ENCODE peak calls at places on chromosomes 6 and 20, in eight cellular contexts. One of them, this sample, is unnamed.

GRCh38 chr6:132934496-132934895 is 120.1 kb downstream of the RPS12 start:
- DNase-seq in AG08395: no peak
- DNase-seq in NCI-H1092 treated with DMSO at 0.1 percent for 48 hours: no peak
- DNase-seq in posterior cingulate gyrus: no peak
- DNase-seq in stimulated activated CD4-positive, alpha-beta T cell treated with anti-CD3 and anti-CD28 coated beads, Interleukin-4, amount 100 ng/mL, for 4 hours: no peak
- DNase-seq in ACHN: no peak
- DNase-seq in CD4-positive, CD25-positive, alpha-beta regulatory T cell: no peak
- DNase-seq in mesendoderm: no peak
- DNase-seq in this sample: no peak

GRCh38 chr6:81088133-81088532 is 664.3 kb downstream of the TENT5A start:
- DNase-seq in mesendoderm: no peak
- DNase-seq in AG08395: no peak
- DNase-seq in CD4-positive, CD25-positive, alpha-beta regulatory T cell: no peak
- DNase-seq in NCI-H1092 treated with DMSO at 0.1 percent for 48 hours: no peak
- DNase-seq in posterior cingulate gyrus: no peak
- DNase-seq in stimulated activated CD4-positive, alpha-beta T cell treated with anti-CD3 and anti-CD28 coated beads, Interleukin-4, amount 100 ng/mL, for 4 hours: no peak
- DNase-seq in ACHN: no peak
- DNase-seq in this sample: no peak

GRCh38 chr6:6556738-6557503 is 31.6 kb upstream of the LY86 start:
- DNase-seq in posterior cingulate gyrus: peak
- DNase-seq in AG08395: peak
- DNase-seq in CD4-positive, CD25-positive, alpha-beta regulatory T cell: no peak
- DNase-seq in NCI-H1092 treated with DMSO at 0.1 percent for 48 hours: peak
- DNase-seq in mesendoderm: peak
- DNase-seq in stimulated activated CD4-positive, alpha-beta T cell treated with anti-CD3 and anti-CD28 coated beads, Interleukin-4, amount 100 ng/mL, for 4 hours: peak
- DNase-seq in ACHN: peak
- DNase-seq in this sample: no peak

GRCh38 chr6:41255638-41256246 is 27.6 kb downstream of the TREML4 start:
- DNase-seq in AG08395: no peak
- DNase-seq in ACHN: no peak
- DNase-seq in mesendoderm: no peak
- DNase-seq in posterior cingulate gyrus: no peak
- DNase-seq in NCI-H1092 treated with DMSO at 0.1 percent for 48 hours: no peak
- DNase-seq in CD4-positive, CD25-positive, alpha-beta regulatory T cell: no peak
- DNase-seq in stimulated activated CD4-positive, alpha-beta T cell treated with anti-CD3 and anti-CD28 coated beads, Interleukin-4, amount 100 ng/mL, for 4 hours: no peak
- DNase-seq in this sample: no peak

GRCh38 chr20:58268936-58269619 is 40.4 kb upstream of the RAB22A start:
- DNase-seq in NCI-H1092 treated with DMSO at 0.1 percent for 48 hours: no peak
- DNase-seq in AG08395: no peak
- DNase-seq in CD4-positive, CD25-positive, alpha-beta regulatory T cell: no peak
- DNase-seq in stimulated activated CD4-positive, alpha-beta T cell treated with anti-CD3 and anti-CD28 coated beads, Interleukin-4, amount 100 ng/mL, for 4 hours: no peak
- DNase-seq in posterior cingulate gyrus: no peak
- DNase-seq in ACHN: no peak
- DNase-seq in mesendoderm: no peak
- DNase-seq in this sample: no peak

GRCh38 chr6:97280766-97281165 is 2.2 kb downstream of the MMS22L start:
- DNase-seq in NCI-H1092 treated with DMSO at 0.1 percent for 48 hours: no peak
- DNase-seq in posterior cingulate gyrus: no peak
- DNase-seq in stimulated activated CD4-positive, alpha-beta T cell treated with anti-CD3 and anti-CD28 coated beads, Interleukin-4, amount 100 ng/mL, for 4 hours: no peak
- DNase-seq in mesendoderm: no peak
- DNase-seq in AG08395: no peak
- DNase-seq in ACHN: no peak
- DNase-seq in CD4-positive, CD25-positive, alpha-beta regulatory T cell: no peak
- DNase-seq in this sample: no peak

GRCh38 chr6:140957334-140957733 is 1175.4 kb upstream of the GJE1 start:
- DNase-seq in stimulated activated CD4-positive, alpha-beta T cell treated with anti-CD3 and anti-CD28 coated beads, Interleukin-4, amount 100 ng/mL, for 4 hours: no peak
- DNase-seq in ACHN: no peak
- DNase-seq in CD4-positive, CD25-positive, alpha-beta regulatory T cell: no peak
- DNase-seq in NCI-H1092 treated with DMSO at 0.1 percent for 48 hours: peak
- DNase-seq in mesendoderm: no peak
- DNase-seq in posterior cingulate gyrus: no peak
- DNase-seq in AG08395: no peak
- DNase-seq in this sample: no peak

GRCh38 chr20:32509639-32510066 is 75.5 kb downstream of the NOL4L start:
- DNase-seq in AG08395: no peak
- DNase-seq in CD4-positive, CD25-positive, alpha-beta regulatory T cell: peak
- DNase-seq in ACHN: no peak
- DNase-seq in posterior cingulate gyrus: no peak
- DNase-seq in stimulated activated CD4-positive, alpha-beta T cell treated with anti-CD3 and anti-CD28 coated beads, Interleukin-4, amount 100 ng/mL, for 4 hours: peak
- DNase-seq in NCI-H1092 treated with DMSO at 0.1 percent for 48 hours: no peak
- DNase-seq in mesendoderm: no peak
- DNase-seq in this sample: no peak

GRCh38 chr20:63092660-63093215 is 86.0 kb upstream of the BHLHE23 start:
- DNase-seq in stimulated activated CD4-positive, alpha-beta T cell treated with anti-CD3 and anti-CD28 coated beads, Interleukin-4, amount 100 ng/mL, for 4 hours: no peak
- DNase-seq in ACHN: no peak
- DNase-seq in NCI-H1092 treated with DMSO at 0.1 percent for 48 hours: no peak
- DNase-seq in CD4-positive, CD25-positive, alpha-beta regulatory T cell: no peak
- DNase-seq in posterior cingulate gyrus: peak
- DNase-seq in AG08395: no peak
- DNase-seq in mesendoderm: no peak
- DNase-seq in this sample: peak

GRCh38 chr6:8180327-8181161 is 78.2 kb upstream of the EEF1E1 start:
- DNase-seq in mesendoderm: peak
- DNase-seq in stimulated activated CD4-positive, alpha-beta T cell treated with anti-CD3 and anti-CD28 coated beads, Interleukin-4, amount 100 ng/mL, for 4 hours: no peak
- DNase-seq in NCI-H1092 treated with DMSO at 0.1 percent for 48 hours: no peak
- DNase-seq in posterior cingulate gyrus: no peak
- DNase-seq in AG08395: peak
- DNase-seq in CD4-positive, CD25-positive, alpha-beta regulatory T cell: no peak
- DNase-seq in ACHN: peak
- DNase-seq in this sample: peak

GRCh38 chr6:132005177-132005576 is 54.0 kb upstream of the CCN2 start:
- DNase-seq in AG08395: no peak
- DNase-seq in NCI-H1092 treated with DMSO at 0.1 percent for 48 hours: no peak
- DNase-seq in posterior cingulate gyrus: no peak
- DNase-seq in mesendoderm: no peak
- DNase-seq in ACHN: no peak
- DNase-seq in stimulated activated CD4-positive, alpha-beta T cell treated with anti-CD3 and anti-CD28 coated beads, Interleukin-4, amount 100 ng/mL, for 4 hours: no peak
- DNase-seq in CD4-positive, CD25-positive, alpha-beta regulatory T cell: no peak
- DNase-seq in this sample: no peak

GRCh38 chr6:44514576-44515193 is 127.2 kb downstream of the CDC5L start:
- DNase-seq in posterior cingulate gyrus: no peak
- DNase-seq in ACHN: no peak
- DNase-seq in stimulated activated CD4-positive, alpha-beta T cell treated with anti-CD3 and anti-CD28 coated beads, Interleukin-4, amount 100 ng/mL, for 4 hours: no peak
- DNase-seq in AG08395: no peak
- DNase-seq in NCI-H1092 treated with DMSO at 0.1 percent for 48 hours: no peak
- DNase-seq in mesendoderm: no peak
- DNase-seq in CD4-positive, CD25-positive, alpha-beta regulatory T cell: no peak
- DNase-seq in this sample: no peak

GRCh38 chr6:134177236-134177635 is 124.8 kb upstream of the SLC2A12 start:
- DNase-seq in AG08395: no peak
- DNase-seq in NCI-H1092 treated with DMSO at 0.1 percent for 48 hours: no peak
- DNase-seq in mesendoderm: no peak
- DNase-seq in ACHN: no peak
- DNase-seq in CD4-positive, CD25-positive, alpha-beta regulatory T cell: no peak
- DNase-seq in stimulated activated CD4-positive, alpha-beta T cell treated with anti-CD3 and anti-CD28 coated beads, Interleukin-4, amount 100 ng/mL, for 4 hours: no peak
- DNase-seq in posterior cingulate gyrus: no peak
- DNase-seq in this sample: no peak

GRCh38 chr20:43963872-43964791 is 49.5 kb downstream of the TOX2 start:
- DNase-seq in mesendoderm: no peak
- DNase-seq in AG08395: peak
- DNase-seq in stimulated activated CD4-positive, alpha-beta T cell treated with anti-CD3 and anti-CD28 coated beads, Interleukin-4, amount 100 ng/mL, for 4 hours: peak
- DNase-seq in CD4-positive, CD25-positive, alpha-beta regulatory T cell: no peak
- DNase-seq in ACHN: no peak
- DNase-seq in posterior cingulate gyrus: no peak
- DNase-seq in NCI-H1092 treated with DMSO at 0.1 percent for 48 hours: peak
- DNase-seq in this sample: no peak